ENCODE peak calls at places on chromosomes 12 and 14, in six cellular contexts. J is HCT116; T is CD8-positive, alpha-beta memory T cell; Q is heart right ventricle; P is CD4-positive, alpha-beta memory T cell; Y is heart left ventricle. V is an unnamed sample. For H3K4me1, the result is how much of the 10 kb centered on the place peaks cover.

GRCh38 chr12:58533652-58534051 is 386.7 kb downstream of the LRIG3 start:
- DNase-seq in J (no peak), T (no peak), Q (no peak), P (no peak), Y (no peak), V (no peak)

GRCh38 chr12:18383203-18383602 is 121.9 kb downstream of the PIK3C2G start:
- DNase-seq in J (no peak), T (no peak), Q (no peak), P (no peak), Y (no peak), V (no peak)

GRCh38 chr12:62581288-62582064 is 114.8 kb downstream of the MON2 start:
- DNase-seq in J (peak), T (peak), Q (peak), P (peak), Y (peak), V (no peak)

GRCh38 chr14:81927069-81927468 is 393.4 kb upstream of the SEL1L start:
- DNase-seq in J (no peak), T (no peak), Q (no peak), P (no peak), Y (no peak), V (no peak)

GRCh38 chr14:96741151-96741977 is 55.8 kb upstream of the VRK1 start:
- DNase-seq in J (no peak), T (peak), Q (peak), P (peak), Y (peak), V (peak)

GRCh38 chr12:6377667-6377994 is 2.3 kb upstream of the SCNN1A start:
- DNase-seq in J (no peak), T (no peak), Q (no peak), P (no peak), Y (no peak), V (no peak)

GRCh38 chr12:74111688-74112360 is 425.8 kb upstream of the ATXN7L3B start:
- DNase-seq in J (peak), T (no peak), Q (no peak), P (no peak), Y (no peak), V (no peak)

GRCh38 chr14:20707622-20708021 is 19.1 kb downstream of the ANG start:
- DNase-seq in J (no peak), T (no peak), Q (no peak), P (no peak), Y (no peak), V (no peak)

GRCh38 chr12:108768591-108769500 is 37.5 kb upstream of the CORO1C start:
- DNase-seq in J (peak), T (peak), Q (no peak), P (no peak), Y (peak), V (peak)

GRCh38 chr14:93906341-93907329 is 20.5 kb upstream of the FAM181A start:
- DNase-seq in J (peak), T (peak), Q (no peak), P (peak), Y (no peak), V (peak)

GRCh38 chr14:101876539-101876938 is 87.8 kb upstream of the DYNC1H1 start:
- DNase-seq in J (no peak), T (peak), Q (peak), P (peak), Y (peak), V (peak)

GRCh38 chr12:112126916-112127315 is 1.6 kb downstream of the TRAFD1 start:
- DNase-seq in J (no peak), T (no peak), Q (no peak), P (no peak), Y (no peak), V (no peak)
- H3K4me3 ChIP-seq in J (no peak), T (peak), Q (peak), P (no peak), Y (peak), V (no peak)

GRCh38 chr14:45261209-45261608 is 8.2 kb upstream of the MIS18BP1 start:
- DNase-seq in J (no peak), T (no peak), Q (no peak), P (no peak), Y (no peak), V (no peak)

GRCh38 chr14:45258805-45259204 is 5.8 kb upstream of the MIS18BP1 start:
- DNase-seq in J (no peak), T (no peak), Q (no peak), P (no peak), Y (no peak), V (no peak)

GRCh38 chr14:45254771-45255170 is 1.8 kb upstream of the MIS18BP1 start:
- DNase-seq in J (no peak), T (no peak), Q (no peak), P (no peak), Y (no peak), V (no peak)

GRCh38 chr14:45253754-45254300 is 825 bp upstream of the MIS18BP1 start:
- DNase-seq in J (peak), T (no peak), Q (peak), P (no peak), Y (no peak), V (peak)

DNA sequence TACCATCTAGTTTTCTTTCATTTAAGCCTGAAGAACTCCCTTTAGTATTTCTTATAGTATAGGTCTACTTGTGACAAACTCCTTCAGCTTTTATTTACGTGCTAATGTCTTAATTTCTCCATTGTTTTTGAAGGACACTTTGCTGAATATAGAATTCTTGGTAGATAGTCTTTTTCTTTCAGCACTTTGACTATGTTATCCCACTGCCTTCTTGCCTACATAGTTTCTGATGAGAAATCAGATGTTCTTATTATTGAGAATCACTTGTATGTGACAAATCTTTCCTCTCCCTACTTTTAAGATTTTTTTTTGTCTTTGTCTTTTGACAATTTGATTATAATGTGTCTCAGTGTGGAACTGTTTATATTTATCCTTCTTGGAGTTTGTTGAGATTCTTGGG is 5.1 kb upstream of the MIS18BP1 start:
- DNase-seq in J (no peak), T (no peak), Q (no peak), P (no peak), Y (no peak), V (no peak)
- H3K4me1 ChIP-seq in J (under half), T (under half), Q (under half), P (under half), Y (under half), V (under half)

GRCh38 chr12:93335603-93336162 is 42.0 kb upstream of the NUDT4 start:
- DNase-seq in J (no peak), T (no peak), Q (no peak), P (no peak), Y (no peak), V (no peak)
- H3K27ac ChIP-seq in J (no peak), T (no peak), Q (no peak), P (no peak), Y (no peak), V (no peak)

DNA sequence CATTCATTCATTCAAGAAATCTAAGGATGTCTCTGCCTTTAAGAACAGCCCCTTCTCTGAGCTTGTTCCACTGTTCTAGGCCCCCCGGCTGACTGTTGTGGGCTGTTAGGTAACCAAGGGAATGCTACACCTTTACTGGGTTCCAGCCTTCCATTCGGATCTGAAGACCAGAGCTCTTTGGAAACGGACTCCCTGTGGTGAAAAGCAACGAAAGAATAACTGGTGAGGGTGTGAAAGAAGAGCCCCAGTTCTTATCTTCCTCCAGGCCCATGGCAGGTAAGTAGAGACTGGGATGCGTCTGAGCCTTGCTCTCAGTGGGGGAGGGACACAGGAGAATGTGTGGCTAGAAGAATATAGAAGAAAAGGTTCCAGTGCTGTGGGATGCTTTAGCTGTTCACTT is 207.4 kb downstream of the TMEM132D start:
- DNase-seq in J (no peak), T (no peak), Q (no peak), P (no peak), Y (no peak), V (no peak)
- H3K4me3 ChIP-seq in J (no peak), T (no peak), Q (no peak), P (no peak), Y (no peak), V (no peak)

V was measured in aorta.